ENCODE peak calls at places on chromosome 3, in four cellular contexts. Y, B, Z and L are unnamed samples. For H3K27me3, the result is how much of the 10 kb centered on the place peaks cover.

GRCh38 chr3:160676547-160677303 is at the start of gene ARL14:
- DNase-seq in Y (peak), B (no peak), Z (no peak), L (no peak)

GRCh38 chr3:190326930-190327329 is 4.7 kb upstream of the CLDN1 start:
- DNase-seq in Y (peak), B (no peak), Z (no peak), L (no peak)

GRCh38 chr3:65854606-65855304 is 184.0 kb downstream of the MAGI1 start:
- DNase-seq in Y (peak), B (peak), Z (no peak), L (no peak)

GRCh38 chr3:94612631-94613030 is 549.8 kb downstream of the NSUN3 start:
- DNase-seq in Y (no peak), B (no peak), Z (no peak), L (no peak)

GRCh38 chr3:32177702-32178198 is 60.7 kb upstream of the CMTM8 start:
- DNase-seq in Y (peak), B (peak), Z (no peak), L (peak)

GRCh38 chr3:73546961-73547360 is 77.8 kb downstream of the PDZRN3 start:
- DNase-seq in Y (peak), B (no peak), Z (no peak), L (no peak)

GRCh38 chr3:65354880-65355279 is 667.1 kb upstream of the ADAMTS9 start:
- DNase-seq in Y (no peak), B (no peak), Z (no peak), L (no peak)

GRCh38 chr3:97464035-97464434 is 300.5 kb upstream of the ARL6 start:
- DNase-seq in Y (no peak), B (no peak), Z (no peak), L (no peak)

GRCh38 chr3:194713299-194714121 is 27.8 kb downstream of the FAM43A start:
- DNase-seq in Y (no peak), B (no peak), Z (no peak), L (no peak)

GRCh38 chr3:52440249-52440551 is 4.7 kb downstream of the SEMA3G start:
- DNase-seq in Y (no peak), B (no peak), Z (no peak), L (no peak)

GRCh38 chr3:30749230-30749629 is 142.8 kb downstream of the TGFBR2 start:
- DNase-seq in Y (peak), B (no peak), Z (no peak), L (no peak)

GRCh38 chr3:149270180-149270579 is 48.6 kb upstream of the CP start:
- DNase-seq in Y (peak), B (no peak), Z (no peak), L (no peak)

GRCh38 chr3:129051776-129052400 is 8.7 kb upstream of the GP9 start:
- DNase-seq in Y (no peak), B (no peak), Z (no peak), L (no peak)

GRCh38 chr3:102156426-102156825 is 278.4 kb upstream of the ZPLD1 start:
- DNase-seq in Y (peak), B (no peak), Z (no peak), L (no peak)

GRCh38 chr3:146256851-146257486 is 6.1 kb upstream of the PLSCR4 start:
- DNase-seq in Y (peak), B (no peak), Z (no peak), L (peak)

GRCh38 chr3:32813180-32813579 is 4.6 kb upstream of the TRIM71 start:
- DNase-seq in Y (no peak), B (no peak), Z (no peak), L (no peak)

GRCh38 chr3:132573657-132574260 is 23.3 kb upstream of the ACKR4 start:
- DNase-seq in Y (no peak), B (no peak), Z (no peak), L (no peak)

GRCh38 chr3:14358426-14359211 is 43.8 kb upstream of the SLC6A6 start:
- DNase-seq in Y (peak), B (no peak), Z (no peak), L (peak)

GRCh38 chr3:47715928-47716327 is 65.8 kb downstream of the SMARCC1 start:
- DNase-seq in Y (peak), B (no peak), Z (no peak), L (no peak)

GRCh38 chr3:150462108-150462507 is 54.0 kb downstream of the TSC22D2 start:
- DNase-seq in Y (no peak), B (no peak), Z (no peak), L (no peak)

GRCh38 chr3:47381317-47382157 is 716 bp downstream of the PTPN23 start:
- DNase-seq in Y (peak), B (no peak), Z (peak), L (peak)

GRCh38 chr3:5442786-5443138 is 255.3 kb downstream of the EDEM1 start:
- DNase-seq in Y (no peak), B (no peak), Z (no peak), L (no peak)

GRCh38 chr3:179615458-179616173 is 11.0 kb downstream of the NDUFB5 start:
- DNase-seq in Y (no peak), B (no peak), Z (no peak), L (no peak)

DNA sequence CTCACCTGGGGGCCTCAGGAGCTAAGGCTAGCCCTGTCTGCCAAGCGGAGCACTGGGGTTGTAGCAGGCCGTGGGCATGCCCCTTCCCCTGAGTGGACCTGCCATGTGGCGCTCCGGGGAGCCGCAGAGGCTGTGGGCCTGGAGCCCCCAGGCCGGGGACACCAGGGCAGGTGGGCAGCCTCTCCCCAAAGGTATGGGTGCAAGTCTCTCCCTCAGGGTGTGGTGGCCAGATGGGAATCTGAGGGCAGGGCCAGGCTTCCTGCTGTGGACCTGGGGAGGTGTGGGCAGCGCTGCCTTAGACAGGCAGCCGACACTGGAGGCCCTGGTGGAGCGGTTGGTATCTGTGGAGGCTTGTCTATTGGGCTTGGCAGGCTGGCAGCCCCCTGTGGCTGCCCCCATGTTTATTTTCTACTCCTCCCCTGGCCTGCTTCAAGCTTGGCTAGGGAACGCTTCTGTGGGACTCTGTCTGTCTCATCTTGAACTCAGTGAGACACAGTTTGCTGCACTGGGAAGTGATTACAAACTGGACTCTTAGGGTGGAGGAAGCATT is 5.9 kb downstream of the ACVR2B start:
- DNase-seq in Y (no peak), B (no peak), Z (no peak), L (peak)
- H3K4me3 ChIP-seq in Y (no peak), B (no peak), Z (no peak), L (no peak)

DNA sequence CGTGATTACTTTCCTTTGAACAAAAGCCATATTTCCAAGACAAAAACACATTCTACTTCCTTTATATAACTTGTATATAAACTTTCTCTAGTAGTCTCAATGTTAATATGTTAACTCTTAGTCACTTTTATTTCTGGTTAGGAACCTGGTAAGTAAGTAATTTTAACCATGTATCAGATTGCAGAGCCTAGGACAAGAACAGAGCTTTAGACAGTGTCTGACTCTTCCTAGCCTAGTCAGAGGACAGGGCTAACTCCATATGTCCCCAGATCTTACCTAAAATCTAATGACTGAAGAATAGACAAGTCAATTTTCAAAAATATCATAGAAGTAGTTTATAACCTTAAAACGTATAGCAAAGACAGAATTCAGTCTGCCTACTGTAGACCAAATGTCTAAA is 8.3 kb downstream of the LEKR1 start:
- DNase-seq in Y (no peak), B (no peak), Z (no peak), L (no peak)
- H3K27me3 ChIP-seq in Y (under half), B (under half), Z (under half), L (under half)

DNA sequence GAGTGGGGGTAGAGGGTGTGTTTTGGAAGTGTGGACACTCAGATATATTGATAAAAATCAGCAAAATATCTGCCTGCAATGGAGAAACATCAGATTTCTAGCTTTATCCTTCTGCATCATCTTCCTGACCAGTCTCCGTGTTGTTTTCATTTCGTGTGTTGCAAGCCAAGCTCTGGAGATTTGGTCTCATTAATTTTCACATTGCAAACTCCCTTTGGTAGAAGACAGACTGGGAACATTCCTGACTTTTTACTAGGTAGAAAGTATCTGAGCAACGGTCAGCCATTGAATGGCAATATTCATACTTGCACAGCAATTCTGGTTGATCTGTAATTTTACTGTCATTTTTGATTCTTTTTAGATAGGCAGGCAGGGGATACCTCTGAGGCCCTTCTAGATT is 30.4 kb downstream of the FSTL1 start:
- DNase-seq in Y (no peak), B (no peak), Z (no peak), L (no peak)
- H3K4me3 ChIP-seq in Y (no peak), B (no peak), Z (no peak), L (no peak)

GRCh38 chr3:99126291-99126690 is 224.8 kb upstream of the DCBLD2 start:
- DNase-seq in Y (peak), B (no peak), Z (no peak), L (no peak)
- H3K27me3 ChIP-seq in Y (under half), B (under half), Z (under half), L (under half)

GRCh38 chr3:50265988-50266387 is 3.0 kb upstream of the SEMA3B start:
- DNase-seq in Y (no peak), B (no peak), Z (no peak), L (no peak)
- H3K4me3 ChIP-seq in Y (no peak), B (no peak), Z (no peak), L (no peak)

GRCh38 chr3:56469141-56469540 is 874 bp upstream of the ERC2 start:
- DNase-seq in Y (no peak), B (no peak), Z (no peak), L (no peak)
- H3K27me3 ChIP-seq in Y (under half), B (under half), Z (under half), L (under half)